ENCODE peak calls at places on chromosomes 1 and 21, in six cellular contexts. One of them, this sample, is unnamed.

GRCh38 chr1:39360726-39361125 is 130.7 kb upstream of the BMP8A start:
- DNase-seq in K562: no peak
- DNase-seq in H1: no peak
- DNase-seq in SK-N-SH: no peak
- DNase-seq in HepG2: no peak
- DNase-seq in GM12878: no peak
- DNase-seq in this sample: peak

GRCh38 chr1:214993419-214993818 is 89.1 kb upstream of the KCNK2 start:
- DNase-seq in GM12878: no peak
- DNase-seq in HepG2: no peak
- DNase-seq in SK-N-SH: no peak
- DNase-seq in K562: no peak
- DNase-seq in H1: no peak
- DNase-seq in this sample: no peak

GRCh38 chr1:85608851-85609250 is 28.3 kb downstream of the CCN1 start:
- DNase-seq in K562: no peak
- DNase-seq in H1: no peak
- DNase-seq in GM12878: no peak
- DNase-seq in SK-N-SH: no peak
- DNase-seq in HepG2: no peak
- DNase-seq in this sample: no peak

GRCh38 chr1:244636488-244637259 is 16.3 kb upstream of the DESI2 start:
- DNase-seq in SK-N-SH: no peak
- DNase-seq in GM12878: no peak
- DNase-seq in K562: no peak
- DNase-seq in H1: no peak
- DNase-seq in HepG2: no peak
- DNase-seq in this sample: no peak

GRCh38 chr1:23673086-23673813 is 18.4 kb upstream of the RPL11 start:
- DNase-seq in SK-N-SH: no peak
- DNase-seq in H1: peak
- DNase-seq in K562: peak
- DNase-seq in GM12878: no peak
- DNase-seq in HepG2: peak
- DNase-seq in this sample: no peak

GRCh38 chr1:86394416-86394815 is 1.7 kb downstream of the ODF2L start:
- DNase-seq in HepG2: no peak
- DNase-seq in SK-N-SH: no peak
- DNase-seq in K562: no peak
- DNase-seq in GM12878: no peak
- DNase-seq in H1: no peak
- DNase-seq in this sample: no peak

GRCh38 chr1:27070390-27071048 is 57.9 kb upstream of the TENT5B start:
- DNase-seq in K562: no peak
- DNase-seq in SK-N-SH: no peak
- DNase-seq in H1: no peak
- DNase-seq in GM12878: no peak
- DNase-seq in HepG2: no peak
- DNase-seq in this sample: no peak

GRCh38 chr21:43691086-43691795 is 27.7 kb upstream of the PDXK start:
- DNase-seq in K562: no peak
- DNase-seq in HepG2: no peak
- DNase-seq in GM12878: no peak
- DNase-seq in SK-N-SH: no peak
- DNase-seq in H1: no peak
- DNase-seq in this sample: no peak

GRCh38 chr1:220094016-220094911 is at the start of gene IARS2:
- DNase-seq in K562: peak
- DNase-seq in H1: peak
- DNase-seq in SK-N-SH: peak
- DNase-seq in GM12878: peak
- DNase-seq in HepG2: peak
- DNase-seq in this sample: peak

GRCh38 chr1:198656500-198656932 is 17.7 kb downstream of the PTPRC start:
- DNase-seq in GM12878: no peak
- DNase-seq in K562: peak
- DNase-seq in SK-N-SH: no peak
- DNase-seq in HepG2: no peak
- DNase-seq in H1: no peak
- DNase-seq in this sample: peak

GRCh38 chr21:37522641-37523295 is 156.2 kb downstream of the DYRK1A start:
- DNase-seq in HepG2: no peak
- DNase-seq in K562: no peak
- DNase-seq in SK-N-SH: no peak
- DNase-seq in H1: no peak
- DNase-seq in GM12878: no peak
- DNase-seq in this sample: peak

GRCh38 chr1:119675349-119676343 is 27.6 kb upstream of the ZNF697 start:
- DNase-seq in HepG2: peak
- DNase-seq in H1: peak
- DNase-seq in SK-N-SH: peak
- DNase-seq in GM12878: peak
- DNase-seq in K562: peak
- DNase-seq in this sample: peak

GRCh38 chr1:71156633-71157032 is 75.8 kb upstream of the ZRANB2 start:
- DNase-seq in H1: no peak
- DNase-seq in K562: no peak
- DNase-seq in SK-N-SH: no peak
- DNase-seq in HepG2: no peak
- DNase-seq in GM12878: no peak
- DNase-seq in this sample: no peak

GRCh38 chr1:172630060-172630818 is 28.7 kb upstream of the FASLG start:
- DNase-seq in SK-N-SH: no peak
- DNase-seq in K562: no peak
- DNase-seq in H1: no peak
- DNase-seq in HepG2: no peak
- DNase-seq in GM12878: no peak
- DNase-seq in this sample: no peak

GRCh38 chr1:204092632-204093420 is 19.9 kb downstream of the SOX13 start:
- DNase-seq in K562: no peak
- DNase-seq in GM12878: no peak
- DNase-seq in SK-N-SH: no peak
- DNase-seq in H1: no peak
- DNase-seq in HepG2: no peak
- DNase-seq in this sample: no peak
- TF ChIP-seq GABPA in K562: no peak
- TF ChIP-seq GABPA in GM12878: no peak
- TF ChIP-seq GABPA in SK-N-SH: no peak
- TF ChIP-seq GABPA in H1: no peak
- TF ChIP-seq GABPA in HepG2: no peak
- TF ChIP-seq GABPA in this sample: no peak

DNA sequence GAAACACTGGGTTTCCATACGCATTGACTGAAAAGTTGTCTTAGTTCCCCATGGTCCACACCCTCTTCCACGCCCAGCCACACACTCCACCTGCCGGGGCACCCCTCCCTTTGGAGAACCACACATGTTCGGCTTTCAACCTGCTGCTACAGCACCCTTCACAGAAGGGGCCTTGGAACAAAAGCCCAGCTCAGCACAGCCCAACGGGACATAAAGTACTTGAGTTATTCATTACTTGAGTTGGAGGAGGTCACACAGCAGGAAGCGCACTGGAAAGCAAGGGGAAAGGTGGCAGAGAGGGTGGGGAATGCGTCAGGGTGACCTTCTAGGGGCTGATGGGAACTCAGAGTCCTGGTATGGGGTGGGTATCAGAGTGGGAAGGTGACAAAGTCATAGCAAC is 3.0 kb upstream of the ATP1B1 start:
- DNase-seq in K562: no peak
- DNase-seq in SK-N-SH: no peak
- DNase-seq in HepG2: no peak
- DNase-seq in H1: no peak
- DNase-seq in GM12878: no peak
- DNase-seq in this sample: no peak
- TF ChIP-seq POLR2AphosphoS5 in K562: no peak
- TF ChIP-seq POLR2AphosphoS5 in SK-N-SH: no peak
- TF ChIP-seq POLR2AphosphoS5 in HepG2: no peak
- TF ChIP-seq POLR2AphosphoS5 in H1: no peak
- TF ChIP-seq POLR2AphosphoS5 in GM12878: no peak
- TF ChIP-seq POLR2AphosphoS5 in this sample: no peak

GRCh38 chr1:22440582-22440981 is 11.1 kb upstream of the ZBTB40 start:
- DNase-seq in K562: no peak
- DNase-seq in GM12878: no peak
- DNase-seq in SK-N-SH: no peak
- DNase-seq in H1: no peak
- DNase-seq in HepG2: no peak
- DNase-seq in this sample: no peak
- H3K4me3 ChIP-seq in K562: no peak
- H3K4me3 ChIP-seq in GM12878: no peak
- H3K4me3 ChIP-seq in SK-N-SH: no peak
- H3K4me3 ChIP-seq in H1: no peak
- H3K4me3 ChIP-seq in HepG2: no peak
- H3K4me3 ChIP-seq in this sample: no peak

GRCh38 chr1:152397474-152397873 is 16.6 kb downstream of the CRNN start:
- DNase-seq in SK-N-SH: no peak
- DNase-seq in K562: no peak
- DNase-seq in GM12878: no peak
- DNase-seq in HepG2: peak
- DNase-seq in H1: no peak
- DNase-seq in this sample: no peak

GRCh38 chr1:152394151-152394550 is 19.9 kb downstream of the CRNN start:
- DNase-seq in K562: no peak
- DNase-seq in SK-N-SH: no peak
- DNase-seq in GM12878: no peak
- DNase-seq in HepG2: no peak
- DNase-seq in H1: no peak
- DNase-seq in this sample: no peak

DNA sequence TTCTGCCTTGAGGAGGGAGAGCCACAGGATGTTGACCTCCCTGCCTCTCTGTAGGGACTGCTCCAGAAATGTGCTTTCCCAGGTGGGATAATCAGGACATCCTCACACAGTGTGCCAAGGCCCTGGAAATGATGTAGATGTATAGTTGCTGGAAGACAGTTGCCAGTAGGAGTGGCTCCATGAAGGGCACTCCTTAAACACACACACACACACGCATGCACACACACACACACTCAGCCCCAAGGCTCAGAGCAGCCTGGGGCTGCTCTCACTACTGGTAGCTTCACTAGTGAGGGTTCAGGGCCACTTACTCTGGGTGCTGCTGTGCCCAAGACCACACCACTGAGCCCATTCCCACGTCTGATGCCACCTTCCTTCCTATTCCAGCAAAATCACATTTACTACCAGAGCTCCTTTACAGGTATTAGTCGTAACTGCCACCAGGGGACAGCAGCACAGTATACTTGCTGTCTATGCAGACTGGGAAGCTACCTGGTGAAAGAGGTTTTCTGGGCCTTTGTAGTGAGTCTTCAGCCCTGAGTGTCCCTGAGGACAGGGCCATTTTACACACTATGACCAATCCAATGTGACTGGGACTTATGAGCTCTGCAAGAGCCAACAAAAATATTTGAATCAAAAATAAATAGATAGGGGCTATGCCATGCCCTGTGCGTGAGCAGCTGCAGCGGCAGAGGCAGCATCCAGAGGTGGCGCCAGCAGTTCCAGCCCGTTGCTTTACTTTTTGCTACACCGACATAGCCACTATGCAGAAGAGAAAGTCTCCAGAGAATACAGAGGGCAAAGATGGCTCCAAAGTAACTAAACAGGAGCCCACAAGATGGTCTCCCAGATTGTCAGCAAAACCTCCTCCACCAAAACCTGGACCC is 15.0 kb downstream of the CRNN start:
- DNase-seq in H1: no peak
- DNase-seq in SK-N-SH: no peak
- DNase-seq in HepG2: peak
- DNase-seq in GM12878: no peak
- DNase-seq in K562: peak
- DNase-seq in this sample: peak
- TF ChIP-seq GABPA in H1: no peak
- TF ChIP-seq GABPA in SK-N-SH: no peak
- TF ChIP-seq GABPA in HepG2: no peak
- TF ChIP-seq GABPA in GM12878: no peak
- TF ChIP-seq GABPA in K562: no peak
- TF ChIP-seq GABPA in this sample: no peak

This sample was measured in HL-60.